ENCODE peak calls at places on chromosomes 4 and X, in nine cellular contexts. C, R, N, S, M, W, V, Q and P are unnamed samples.

GRCh38 chrX:151596282-151596681 is 32.8 kb downstream of the PASD1 start:
- DNase-seq in R (no peak), W (no peak), N (no peak), S (no peak), M (no peak), V (no peak), C (no peak), Q (no peak), P (no peak)

GRCh38 chr4:41057456-41057855 is 156.9 kb downstream of the APBB2 start:
- DNase-seq in S (no peak), R (no peak), Q (no peak), N (no peak), W (no peak), V (no peak), C (no peak), M (peak), P (no peak)

GRCh38 chr4:69970071-69970470 is 4.5 kb upstream of the CSN2 start:
- DNase-seq in W (no peak), V (no peak), S (no peak), M (no peak), R (no peak), Q (no peak), N (no peak), C (no peak), P (no peak)

GRCh38 chr4:54659213-54660144 is 1.7 kb downstream of the KIT start:
- DNase-seq in M (no peak), R (no peak), Q (peak), S (no peak), C (peak), N (no peak), V (peak), W (peak), P (no peak)

GRCh38 chr4:90126805-90127204 is 389 bp upstream of the CCSER1 start:
- DNase-seq in N (no peak), R (no peak), M (no peak), C (no peak), W (no peak), S (no peak), Q (no peak), V (no peak), P (no peak)

GRCh38 chr4:82918091-82918490 is 17.6 kb downstream of the THAP9 start:
- DNase-seq in R (no peak), M (no peak), Q (no peak), N (no peak), S (no peak), V (no peak), C (no peak), W (no peak), P (no peak)

GRCh38 chrX:43557792-43558191 is 98.3 kb upstream of the MAOA start:
- DNase-seq in M (peak), W (peak), C (peak), S (peak), R (peak), Q (peak), N (peak), V (peak), P (peak)

GRCh38 chrX:87299563-87300160 is 217.9 kb upstream of the KLHL4 start:
- DNase-seq in M (no peak), S (no peak), V (no peak), N (no peak), W (no peak), Q (no peak), R (no peak), C (no peak), P (no peak)

GRCh38 chr4:123350191-123350544 is 46.4 kb upstream of the SPRY1 start:
- DNase-seq in C (peak), M (no peak), R (no peak), V (no peak), Q (peak), W (no peak), N (peak), S (no peak), P (no peak)

GRCh38 chr4:136900706-136901105 is 631.6 kb downstream of the PCDH18 start:
- DNase-seq in S (no peak), M (no peak), W (no peak), V (no peak), R (no peak), Q (no peak), C (no peak), N (no peak), P (no peak)

DNA sequence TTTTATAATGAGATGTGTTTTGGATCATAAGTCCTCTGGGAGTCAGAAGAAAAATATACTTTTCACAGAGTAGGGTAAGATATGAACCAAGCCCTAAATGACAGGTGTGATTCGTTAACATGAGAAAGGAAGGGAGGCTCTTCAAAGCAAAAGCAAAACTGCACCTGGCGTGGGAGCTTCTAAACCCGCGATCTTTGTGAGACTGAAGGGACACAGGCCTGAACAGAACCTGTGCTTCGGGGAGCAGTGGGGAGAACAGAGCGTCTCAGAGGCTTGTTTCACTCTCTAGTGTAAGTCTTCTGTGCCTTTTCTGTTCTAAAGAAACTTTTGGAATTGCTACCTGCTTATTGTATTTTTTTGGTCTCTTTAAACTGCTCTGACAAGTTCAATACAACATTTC is 30.2 kb upstream of the CYP4V2 start:
- DNase-seq in M (no peak), R (no peak), V (no peak), C (no peak), W (no peak), S (no peak), N (no peak), Q (no peak), P (no peak)
- TF ChIP-seq POLR2A in M (no peak), R (no peak), V (no peak), C (no peak), W (no peak), S (no peak), N (no peak), Q (no peak), P (no peak)

GRCh38 chr4:86482296-86482695 is 111.8 kb upstream of the PTPN13 start:
- DNase-seq in W (no peak), S (no peak), N (no peak), R (no peak), V (no peak), Q (no peak), C (no peak), M (no peak), P (no peak)
- H3K4me3 ChIP-seq in W (no peak), S (no peak), N (no peak), R (no peak), V (no peak), Q (no peak), C (no peak), M (no peak), P (no peak)

DNA sequence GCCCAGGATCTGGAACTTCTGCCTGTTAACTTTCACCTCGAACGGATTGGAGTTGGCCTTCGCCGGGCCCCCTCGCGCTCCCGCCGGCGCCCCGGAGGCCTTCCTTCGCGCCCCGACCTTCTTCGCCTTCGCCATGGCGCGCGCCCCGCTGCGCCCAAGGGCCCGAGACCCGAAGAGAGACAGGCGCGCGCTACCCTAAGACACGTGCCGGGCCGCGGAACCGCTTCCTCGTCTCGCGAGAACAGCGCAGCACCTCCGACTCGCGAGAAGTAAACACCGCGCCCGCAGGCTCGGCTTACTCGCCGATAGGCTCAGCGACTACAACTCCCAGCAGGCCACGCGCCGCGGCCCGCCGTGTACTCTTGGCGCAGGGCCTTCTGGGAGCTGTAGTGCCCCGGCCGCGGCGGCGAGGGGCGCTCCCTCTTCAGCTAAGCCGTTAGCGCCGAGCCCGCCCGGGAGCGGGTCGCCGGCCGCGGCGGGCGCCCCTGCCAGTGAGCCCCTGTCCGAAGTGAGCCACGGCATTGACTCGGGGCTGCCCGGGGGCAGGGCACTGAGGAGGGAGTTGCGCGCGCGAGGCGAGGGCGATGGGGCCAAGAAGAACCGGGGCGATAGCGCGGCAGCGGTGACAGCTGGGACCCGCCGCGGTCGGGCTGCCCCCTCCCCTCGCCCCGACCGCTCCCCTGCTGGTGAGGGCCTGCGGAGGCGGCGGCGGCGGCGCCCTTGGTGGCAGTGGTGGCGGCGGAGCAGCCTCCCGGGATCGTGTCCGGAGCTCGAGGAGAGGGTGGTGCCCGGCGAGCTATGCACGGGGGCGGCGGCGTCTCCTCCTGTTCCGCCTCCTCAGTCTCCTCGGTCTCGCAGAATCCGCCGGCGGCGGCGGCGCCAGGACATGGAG is at the start of the genes GRK4 and NOP14:
- DNase-seq in V (peak), N (peak), W (peak), R (peak), S (peak), M (peak), Q (peak), C (peak), P (peak)
- TF ChIP-seq POLR2A in V (no peak), N (peak), W (peak), R (peak), S (peak), M (peak), Q (peak), C (no peak), P (peak)

GRCh38 chr4:1200425-1201035 is 28.1 kb upstream of the SPON2 start:
- DNase-seq in M (no peak), V (peak), R (peak), N (no peak), S (no peak), Q (peak), W (peak), C (peak), P (peak)
- H3K4me3 ChIP-seq in M (no peak), V (peak), R (peak), N (no peak), S (no peak), Q (no peak), W (no peak), C (no peak), P (peak)

GRCh38 chr4:185115827-185116232 is 27.2 kb upstream of the SLC25A4 start:
- DNase-seq in W (peak), N (no peak), C (peak), Q (peak), M (no peak), V (no peak), S (no peak), R (no peak), P (peak)
- TF ChIP-seq POLR2A in W (no peak), N (no peak), C (no peak), Q (peak), M (no peak), V (no peak), S (no peak), R (no peak), P (no peak)

GRCh38 chr4:73259552-73260140 is 1.0 kb upstream of the ANKRD17 start:
- DNase-seq in Q (peak), C (peak), R (no peak), M (no peak), V (no peak), N (no peak), W (peak), S (no peak), P (no peak)
- H3K4me3 ChIP-seq in Q (peak), C (peak), R (peak), M (peak), V (peak), N (peak), W (peak), S (peak), P (peak)

GRCh38 chrX:107627792-107628661 is at the start of gene PRPS1:
- DNase-seq in R (peak), C (peak), M (peak), V (peak), Q (peak), S (peak), N (peak), W (peak), P (peak)
- TF ChIP-seq POLR2A in R (peak), C (peak), M (peak), V (peak), Q (peak), S (peak), N (no peak), W (peak), P (peak)